ENCODE peak calls at places on chromosomes 1 and 21, in five cellular contexts. Q is tibial nerve, A is heart left ventricle, L is uterus, J is A549. N is an unnamed sample. For H3K4me1, the result is how much of the 10 kb centered on the place peaks cover.

GRCh38 chr1:147725685-147726084 is 34.7 kb downstream of the GJA5 start:
- DNase-seq in Q (no peak), A (no peak), L (no peak), J (no peak), N (no peak)

GRCh38 chr1:155124503-155125463 is 2.9 kb upstream of the EFNA1 start:
- DNase-seq in Q (no peak), A (no peak), L (no peak), J (peak), N (peak)

GRCh38 chr21:28833181-28833580 is 159.5 kb downstream of the LTN1 start:
- DNase-seq in Q (no peak), A (no peak), L (no peak), J (no peak), N (no peak)

GRCh38 chr1:174969977-174970376 is 29.8 kb upstream of the CACYBP start:
- DNase-seq in Q (no peak), A (no peak), L (no peak), J (no peak), N (no peak)

GRCh38 chr1:205955499-205955898 is 12.2 kb upstream of the SLC26A9 start:
- DNase-seq in Q (no peak), A (no peak), L (no peak), J (no peak), N (no peak)

GRCh38 chr1:180580237-180580636 is 21.5 kb downstream of the OVAAL start:
- DNase-seq in Q (no peak), A (no peak), L (no peak), J (no peak), N (peak)

GRCh38 chr1:209095627-209096595 is 487.6 kb upstream of the CAMK1G start:
- DNase-seq in Q (no peak), A (no peak), L (no peak), J (peak), N (peak)

GRCh38 chr21:27582246-27582945 is 615.5 kb upstream of the ADAMTS5 start:
- DNase-seq in Q (no peak), A (no peak), L (no peak), J (no peak), N (no peak)

GRCh38 chr1:53584446-53585102 is 125.4 kb downstream of the DMRTB1 start:
- DNase-seq in Q (no peak), A (peak), L (peak), J (no peak), N (no peak)

GRCh38 chr1:116352349-116352813 is 20.7 kb upstream of the ATP1A1 start:
- DNase-seq in Q (no peak), A (no peak), L (no peak), J (no peak), N (no peak)

GRCh38 chr1:3471356-3472087 is 17.1 kb downstream of the ARHGEF16 start:
- DNase-seq in Q (no peak), A (peak), L (no peak), J (peak), N (peak)
- H3K27ac ChIP-seq in Q (peak), A (no peak), L (no peak), J (peak), N (no peak)

DNA sequence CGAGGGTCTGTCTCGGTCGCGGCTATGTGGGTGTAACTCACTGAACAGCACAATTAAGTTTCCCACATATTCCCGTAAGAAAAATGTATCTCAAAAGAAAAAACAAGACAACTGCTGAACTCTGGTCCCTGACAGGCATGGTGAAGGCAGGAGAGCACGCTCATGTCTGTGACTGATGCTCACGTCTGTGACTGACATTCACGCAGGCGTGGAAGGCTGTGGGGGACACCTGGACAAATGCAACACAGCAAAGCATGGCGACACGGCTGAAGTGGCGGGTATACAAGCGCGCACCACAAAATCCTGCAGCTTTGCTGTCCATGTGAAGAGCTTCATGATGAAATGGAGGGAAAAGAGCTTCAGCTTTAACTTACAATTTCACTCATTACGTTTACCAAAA is 6.0 kb downstream of the PTTG1IP start:
- DNase-seq in Q (no peak), A (peak), L (no peak), J (no peak), N (peak)
- H3K4me1 ChIP-seq in Q (half or more), A (under half), L (under half), J (half or more), N (under half)

DNA sequence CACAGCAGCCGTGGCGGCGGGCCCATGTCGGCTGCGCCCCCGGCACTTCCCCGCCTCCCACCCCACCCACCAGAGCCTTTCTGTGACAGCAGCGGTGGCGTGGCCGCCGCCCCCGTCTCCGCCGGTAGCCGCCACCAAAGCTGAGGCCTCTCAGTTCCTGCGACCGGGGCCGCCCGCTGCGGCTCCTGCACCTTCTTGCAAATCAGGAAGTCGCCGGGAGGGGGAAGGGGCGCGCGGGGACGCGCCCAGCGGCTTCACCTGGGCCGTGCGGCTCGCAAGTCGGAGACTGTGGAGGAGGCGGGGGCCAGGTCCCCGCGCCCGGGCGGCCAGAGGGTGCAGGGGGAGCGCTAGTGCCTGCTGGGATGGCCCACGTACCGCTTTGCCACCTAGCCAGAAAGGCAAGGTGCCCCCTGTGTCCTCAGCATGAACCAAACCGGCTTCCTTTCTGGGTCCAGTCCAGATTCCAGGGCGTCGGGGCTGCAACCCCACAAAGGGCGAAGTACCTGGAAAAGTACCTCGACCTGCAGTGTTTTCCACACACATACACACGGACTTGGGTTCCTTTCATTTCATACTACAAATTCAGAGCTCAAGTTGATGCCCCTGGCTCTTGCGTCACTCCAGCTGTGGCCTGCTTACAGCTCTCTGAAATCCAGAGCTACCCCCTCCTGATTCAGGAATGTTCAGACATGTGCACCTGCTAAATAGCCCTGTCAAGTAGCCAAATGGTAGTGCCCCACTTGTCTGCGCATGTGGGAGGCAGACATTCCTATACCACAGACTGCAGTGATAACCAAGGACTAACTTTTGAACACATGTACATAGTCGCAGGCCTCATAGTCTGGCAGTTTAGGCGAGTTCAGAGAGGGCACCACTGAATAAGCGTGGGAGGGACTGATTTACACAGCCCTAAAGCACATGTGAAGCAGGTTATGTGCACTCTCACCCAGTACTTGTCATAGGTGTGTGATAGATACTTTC is at the start of gene DENND1B:
- DNase-seq in Q (peak), A (peak), L (peak), J (peak), N (peak)
- TF ChIP-seq POLR2A in Q (no peak), A (peak), L (no peak), J (peak), N (peak)

GRCh38 chr21:19463966-19464365 is 1060.4 kb upstream of the TMPRSS15 start:
- DNase-seq in Q (no peak), A (no peak), L (no peak), J (no peak), N (no peak)

GRCh38 chr21:19461481-19462205 is 1058.1 kb upstream of the TMPRSS15 start:
- DNase-seq in Q (no peak), A (no peak), L (no peak), J (no peak), N (no peak)

GRCh38 chr21:19458295-19458694 is 1054.7 kb upstream of the TMPRSS15 start:
- DNase-seq in Q (no peak), A (no peak), L (no peak), J (no peak), N (no peak)
- H3K27ac ChIP-seq in Q (no peak), A (no peak), L (no peak), J (no peak), N (no peak)

DNA sequence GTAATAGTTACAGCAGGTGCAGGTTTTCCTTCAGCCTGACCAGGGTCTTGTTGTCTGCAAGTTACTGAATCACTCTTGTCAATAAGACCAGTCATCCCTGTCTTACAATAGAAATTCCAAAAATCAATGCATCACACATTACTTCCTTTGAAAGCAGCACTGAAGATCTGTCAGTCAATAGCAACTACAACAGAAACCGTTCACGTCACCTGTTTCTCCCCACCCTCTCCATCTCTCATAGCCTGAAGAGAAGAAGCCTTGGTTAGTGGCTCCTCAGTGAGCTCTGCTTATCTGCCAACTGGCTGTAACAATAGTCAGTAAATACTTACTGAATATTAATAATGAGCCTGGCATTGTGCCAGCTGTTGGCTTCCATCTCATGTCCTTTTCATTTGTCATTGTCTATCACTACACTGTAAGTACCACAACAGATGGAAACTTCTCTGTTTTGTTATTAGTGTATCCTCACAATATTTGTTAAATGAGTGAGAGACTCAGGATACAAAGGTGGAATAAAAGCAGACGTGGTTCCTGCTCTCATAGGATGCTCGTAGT is 195.2 kb downstream of the S1PR1 start:
- DNase-seq in Q (no peak), A (no peak), L (no peak), J (no peak), N (no peak)
- H3K4me1 ChIP-seq in Q (under half), A (under half), L (under half), J (under half), N (under half)

GRCh38 chr1:224928906-224929305 is 569 bp upstream of the DNAH14 start:
- DNase-seq in Q (no peak), A (no peak), L (no peak), J (no peak), N (no peak)

GRCh38 chr1:224933584-224933983 is 4.1 kb downstream of the DNAH14 start:
- DNase-seq in Q (no peak), A (no peak), L (no peak), J (no peak), N (no peak)

GRCh38 chr1:224931605-224932004 is 2.1 kb downstream of the DNAH14 start:
- DNase-seq in Q (no peak), A (no peak), L (no peak), J (no peak), N (no peak)

GRCh38 chr1:224932607-224933249 is 3.3 kb downstream of the DNAH14 start:
- DNase-seq in Q (no peak), A (no peak), L (no peak), J (no peak), N (no peak)

GRCh38 chr1:224929335-224930237 is at the start of gene DNAH14:
- DNase-seq in Q (no peak), A (peak), L (peak), J (peak), N (peak)
- TF ChIP-seq POLR2A in Q (no peak), A (peak), L (no peak), J (peak), N (peak)

GRCh38 chr21:31908106-31909031 is 35.5 kb downstream of the HUNK start:
- DNase-seq in Q (no peak), A (no peak), L (peak), J (no peak), N (no peak)
- H3K27ac ChIP-seq in Q (no peak), A (no peak), L (peak), J (no peak), N (no peak)